ENCODE peak calls at places on chromosomes 1 and 21, in five cellular contexts. R, Z, W, A and F are unnamed samples.

GRCh38 chr1:25030674-25031589 is 100.9 kb upstream of the RUNX3 start:
- DNase-seq in Z (peak; percentile 35), W (no peak), R (no peak), A (no peak), F (no peak)

GRCh38 chr1:63189677-63190076 is 132.7 kb upstream of the FOXD3 start:
- DNase-seq in R (peak; percentile 84), Z (no peak), W (no peak), A (no peak), F (no peak)

GRCh38 chr1:45375104-45376090 is 35.2 kb upstream of the MUTYH start:
- DNase-seq in R (no peak), A (peak; percentile 15), W (no peak), Z (no peak), F (no peak)

GRCh38 chr1:4837752-4838151 is 183.3 kb downstream of the AJAP1 start:
- DNase-seq in A (no peak), R (no peak), W (no peak), Z (no peak), F (no peak)

GRCh38 chr1:187067160-187067559 is 238.4 kb downstream of the PLA2G4A start:
- DNase-seq in R (no peak), A (no peak), W (no peak), Z (no peak), F (no peak)

GRCh38 chr21:45011911-45012660 is 62.3 kb upstream of the ADARB1 start:
- DNase-seq in W (peak; percentile 56), R (no peak), A (peak; percentile 95), Z (peak; percentile 94), F (peak; percentile 78)

GRCh38 chr1:12134716-12135115 is 32.1 kb upstream of the TNFRSF1B start:
- DNase-seq in Z (no peak), R (no peak), W (no peak), A (no peak), F (no peak)

GRCh38 chr1:10681296-10682113 is 114.9 kb downstream of the CASZ1 start:
- DNase-seq in R (no peak), A (no peak), Z (no peak), W (no peak), F (no peak)

GRCh38 chr1:200891774-200892157 is 2.9 kb upstream of the INAVA start:
- DNase-seq in Z (no peak), A (no peak), R (no peak), W (no peak), F (peak; percentile 73)

GRCh38 chr1:204575221-204576190 is 59.3 kb downstream of the MDM4 start:
- DNase-seq in R (no peak), W (no peak), A (no peak), Z (no peak), F (no peak)

GRCh38 chr1:30335997-30336390 is 387.4 kb downstream of the MATN1 start:
- DNase-seq in Z (no peak), A (no peak), W (no peak), R (no peak), F (no peak)

GRCh38 chr1:37629726-37630425 is 4.8 kb downstream of the RSPO1 start:
- DNase-seq in W (no peak), A (no peak), Z (no peak), R (no peak), F (no peak)

GRCh38 chr1:25468037-25468436 is 37.3 kb downstream of the MACO1 start:
- DNase-seq in W (no peak), Z (peak; percentile 39), R (no peak), A (peak; percentile 18), F (no peak)

GRCh38 chr1:234561322-234561721 is 48.7 kb downstream of the IRF2BP2 start:
- DNase-seq in A (no peak), Z (no peak), W (no peak), R (no peak), F (no peak)

GRCh38 chr1:178344513-178345077 is 152.2 kb downstream of the CLEC20A start:
- DNase-seq in A (peak; percentile 90), R (peak; percentile 33), Z (peak; percentile 96), W (peak; percentile 83), F (no peak)

GRCh38 chr1:11746795-11747487 is 11.0 kb downstream of the AGTRAP start:
- DNase-seq in Z (no peak), W (no peak), A (no peak), R (no peak), F (no peak)

GRCh38 chr1:25581764-25582163 is 34.8 kb upstream of the MAN1C1 start:
- DNase-seq in R (no peak), A (no peak), W (no peak), Z (no peak), F (no peak)

GRCh38 chr1:229199892-229200291 is 71.0 kb upstream of the RAB4A start:
- DNase-seq in A (no peak), Z (no peak), W (no peak), R (no peak), F (no peak)

GRCh38 chr1:15923241-15923640 is 52.7 kb downstream of the ZBTB17 start:
- DNase-seq in R (no peak), Z (peak; percentile 86), W (no peak), A (peak; percentile 68), F (no peak)

GRCh38 chr1:153567621-153568366 is 2.1 kb upstream of the S100A2 start:
- DNase-seq in R (no peak), Z (peak; percentile 61), W (no peak), A (no peak), F (no peak)

GRCh38 chr1:202018476-202019234 is 8.3 kb downstream of the ELF3 start:
- DNase-seq in R (no peak), Z (no peak), A (no peak), W (no peak), F (no peak)

DNA sequence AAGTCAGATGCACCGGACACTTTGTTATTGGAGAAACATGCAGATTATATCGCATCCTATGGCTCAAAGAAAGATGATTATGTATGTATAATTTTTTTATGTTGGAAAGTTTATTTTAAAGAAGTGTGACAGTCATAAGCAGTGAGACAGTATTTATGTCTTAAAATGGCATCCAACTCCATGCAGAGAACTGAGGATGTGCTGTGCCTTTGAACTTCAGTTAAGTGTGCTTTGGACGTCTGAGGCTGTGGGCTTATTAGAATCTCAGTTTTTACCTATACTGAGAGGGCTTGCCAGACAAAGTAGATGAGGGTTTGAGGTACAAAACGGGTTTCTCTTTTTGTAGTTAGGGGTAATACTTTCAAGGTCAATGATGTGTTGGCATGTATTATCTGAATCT is 1.5 kb downstream of the RABGGTB start:
- DNase-seq in W (no peak), R (no peak), A (no peak), Z (no peak), F (no peak)
- H3K4me3 ChIP-seq in W (peak overlapping the region; percentile 95), R (peak overlapping the region; percentile 80), A (peak overlapping the region; percentile 82), Z (peak overlapping the region; percentile 80), F (peak overlapping the region; percentile 78)

GRCh38 chr1:242002072-242002471 is 3.2 kb upstream of the MAP1LC3C start:
- DNase-seq in A (no peak), Z (no peak), W (no peak), R (no peak), F (no peak)

GRCh38 chr1:241998412-241998921 is 431 bp downstream of the MAP1LC3C start:
- DNase-seq in R (no peak), Z (peak; percentile 84), A (peak; percentile 90), W (no peak), F (peak; percentile 42)

GRCh38 chr1:242002528-242002927 is 3.6 kb upstream of the MAP1LC3C start:
- DNase-seq in R (no peak), Z (no peak), A (peak; percentile 51), W (no peak), F (no peak)

GRCh38 chr1:241997401-241997800 is 1.5 kb downstream of the MAP1LC3C start:
- DNase-seq in W (no peak), Z (no peak), R (no peak), A (peak; percentile 54), F (no peak)

GRCh38 chr1:241998950-241999495 is at the start of gene MAP1LC3C:
- DNase-seq in A (no peak), R (no peak), W (no peak), Z (no peak), F (no peak)
- H3K4me3 ChIP-seq in A (peak within 1 kb of the TSS; percentile 32), R (peak within 1 kb of the TSS; percentile 48), W (peak within 1 kb of the TSS; percentile 54), Z (peak within 1 kb of the TSS; percentile 32), F (peak within 1 kb of the TSS; percentile 55)

DNA sequence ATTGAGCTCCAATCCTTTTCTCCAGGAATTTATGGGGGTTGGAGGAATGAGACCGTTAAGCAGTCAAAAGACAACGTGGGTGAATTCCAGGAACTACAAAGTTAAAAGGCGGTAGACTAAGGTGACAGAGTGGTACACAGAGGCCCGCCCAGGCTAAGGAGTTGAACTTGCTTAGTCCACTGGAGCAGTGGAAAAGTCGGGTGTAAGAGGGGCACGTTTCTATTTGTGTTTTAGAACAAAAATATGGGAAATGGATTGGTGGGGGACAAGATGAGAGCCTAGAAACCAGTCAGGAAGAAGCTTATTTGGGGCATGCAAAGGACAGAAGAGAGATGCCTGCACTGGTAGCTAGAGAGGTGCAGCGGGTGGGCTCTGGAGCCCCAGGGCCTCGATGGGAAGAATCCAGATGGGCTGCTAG is 1.2 kb upstream of the LIN9 start:
- DNase-seq in R (no peak), A (no peak), Z (no peak), W (no peak), F (no peak)
- H3K4me3 ChIP-seq in R (no peak overlapping the region), A (peak overlapping the region; percentile 64), Z (no peak overlapping the region), W (no peak overlapping the region), F (no peak overlapping the region)

DNA sequence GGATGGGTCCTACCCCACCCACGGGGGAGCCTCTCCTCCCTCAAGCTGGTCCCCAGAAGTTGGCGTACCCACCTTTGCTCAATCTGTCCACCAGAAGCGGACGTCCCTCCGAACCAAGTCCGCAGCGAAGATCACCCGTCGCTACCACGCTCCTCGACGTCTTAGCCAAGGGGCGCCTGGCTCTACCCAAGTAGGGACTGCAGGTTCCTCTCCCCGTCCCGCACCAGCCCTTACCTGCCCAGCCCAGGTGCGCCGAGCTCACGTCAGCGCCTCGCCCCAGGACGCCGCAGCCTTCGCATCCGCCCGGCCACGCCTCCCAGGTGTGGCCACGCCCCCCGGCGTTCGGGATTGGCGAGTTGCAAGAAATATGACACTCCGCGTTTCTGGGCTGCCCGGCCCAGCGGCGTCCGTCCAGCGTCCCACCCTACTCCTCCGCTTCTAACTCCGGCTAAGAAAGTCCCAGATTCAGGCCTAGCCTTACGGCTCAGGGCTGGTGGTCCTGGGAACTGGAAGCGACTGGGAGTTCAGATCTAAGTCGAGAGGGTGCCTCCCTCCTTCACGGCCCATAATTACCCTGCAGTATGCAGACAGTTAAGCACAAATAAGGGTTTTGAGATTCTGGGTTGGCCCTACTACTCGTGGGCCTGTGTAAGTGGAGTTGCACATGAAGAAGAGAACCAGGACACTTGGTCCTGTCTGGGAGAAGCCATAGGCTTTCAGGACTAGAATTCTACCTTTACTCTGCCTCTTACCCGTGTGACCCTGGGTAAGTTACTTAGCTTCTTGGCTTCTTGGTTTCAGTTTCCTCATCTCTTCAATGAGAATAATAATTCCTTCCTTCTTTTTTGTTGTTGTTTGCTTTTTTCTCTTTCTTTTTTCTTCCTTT is at the start of gene IRF6:
- DNase-seq in R (peak; percentile 92), A (peak; percentile 82), W (no peak), Z (peak; percentile 55), F (peak; percentile 51)
- H3K4me3 ChIP-seq in R (peak within 1 kb of the TSS; percentile 76), A (peak within 1 kb of the TSS; percentile 43), W (peak within 1 kb of the TSS; percentile 67), Z (peak within 1 kb of the TSS; percentile 36), F (peak within 1 kb of the TSS; percentile 4)

DNA sequence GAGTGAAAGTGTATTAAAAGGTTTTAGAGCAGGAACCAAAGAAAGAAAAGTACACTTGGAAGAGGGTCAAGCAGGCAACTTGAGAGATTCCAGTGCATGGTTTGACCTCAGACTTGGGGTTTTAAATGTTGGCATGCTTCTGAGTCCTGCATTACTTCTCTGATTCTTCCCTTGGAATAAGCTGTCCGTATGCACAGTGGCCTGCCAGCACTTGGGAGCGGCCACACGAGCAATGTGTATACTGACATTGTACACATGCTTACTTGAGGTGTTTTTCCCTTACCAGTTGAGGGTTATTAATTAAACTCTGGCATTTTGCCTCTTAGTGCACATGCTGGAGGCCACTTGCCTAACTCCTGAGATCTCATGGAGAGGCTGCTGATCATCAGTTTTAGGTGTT is 786.6 kb upstream of the RGS18 start:
- DNase-seq in A (peak; percentile 2), Z (no peak), R (no peak), W (no peak), F (no peak)
- H3K4me3 ChIP-seq in A (no peak overlapping the region), Z (no peak overlapping the region), R (no peak overlapping the region), W (no peak overlapping the region), F (no peak overlapping the region)